ENCODE peak calls at places on chromosomes 11 and 22, in four cellular contexts. L is MM.1S, Z is upper lobe of left lung, X is hepatocyte. E is an unnamed sample.

GRCh38 chr11:107921997-107922396 is 6.3 kb upstream of the RAB39A start:
- DNase-seq in X (no peak), Z (no peak), L (no peak), E (no peak)

GRCh38 chr11:122453586-122453985 is 201.9 kb upstream of the UBASH3B start:
- DNase-seq in Z (no peak), X (no peak), L (no peak), E (no peak)

GRCh38 chr11:93648168-93648567 is 13.3 kb upstream of the CEP295 start:
- DNase-seq in L (no peak), Z (no peak), X (peak; percentile 47), E (peak; percentile 11)

GRCh38 chr11:96008161-96008560 is 84.3 kb upstream of the MTMR2 start:
- DNase-seq in X (no peak), Z (no peak), L (no peak), E (no peak)

GRCh38 chr11:119473901-119474681 is 51.1 kb upstream of the THY1 start:
- DNase-seq in Z (peak; percentile 14), X (no peak), L (no peak), E (no peak)

GRCh38 chr11:64089915-64090810 is 54.4 kb downstream of the FLRT1 start:
- DNase-seq in Z (no peak), X (no peak), L (no peak), E (no peak)

GRCh38 chr11:16611395-16612233 is 126.8 kb upstream of the C11orf58 start:
- DNase-seq in X (peak; percentile 62), L (no peak), Z (no peak), E (no peak)

GRCh38 chr11:125245299-125245698 is 80.7 kb downstream of the PKNOX2 start:
- DNase-seq in X (no peak), Z (no peak), L (no peak), E (no peak)

GRCh38 chr11:34261095-34261494 is 96.7 kb downstream of the ABTB2 start:
- DNase-seq in X (no peak), Z (no peak), L (no peak), E (no peak)

GRCh38 chr11:12224537-12224893 is 114.1 kb downstream of the MICAL2 start:
- DNase-seq in X (no peak), Z (peak; percentile 88), L (peak; percentile 90), E (peak; percentile 88)

GRCh38 chr11:4480577-4481539 is 1.6 kb upstream of the OR52K1 start:
- DNase-seq in X (no peak), Z (no peak), L (no peak), E (no peak)

GRCh38 chr11:111663820-111664219 is 61.6 kb downstream of the SIK2 start:
- DNase-seq in Z (peak; percentile 67), L (no peak), X (no peak), E (no peak)

GRCh38 chr11:100247701-100248100 is 439.4 kb upstream of the ARHGAP42 start:
- DNase-seq in X (no peak), L (no peak), Z (no peak), E (no peak)

GRCh38 chr22:29314074-29314473 is 1.4 kb downstream of the RASL10A start:
- DNase-seq in L (no peak), Z (no peak), X (no peak), E (no peak)

GRCh38 chr11:33912405-33913361 is 20.8 kb upstream of the LMO2 start:
- DNase-seq in L (no peak), X (peak; percentile 55), Z (no peak), E (peak; percentile 14)

GRCh38 chr11:130908770-130909625 is 7.3 kb downstream of the SNX19 start:
- DNase-seq in Z (no peak), L (no peak), X (peak; percentile 46), E (no peak)

GRCh38 chr11:24635588-24636290 is 138.9 kb downstream of the LUZP2 start:
- DNase-seq in Z (no peak), X (peak; percentile 7), L (no peak), E (no peak)

GRCh38 chr22:21731503-21731902 is 4.1 kb downstream of the YPEL1 start:
- DNase-seq in X (no peak), L (no peak), Z (no peak), E (no peak)

GRCh38 chr22:38350444-38351359 is 33.5 kb upstream of the CSNK1E start:
- DNase-seq in X (no peak), Z (no peak), L (no peak), E (no peak)

GRCh38 chr11:19027829-19028595 is 32.5 kb downstream of the MRGPRX2 start:
- DNase-seq in X (peak; percentile 11), Z (no peak), L (no peak), E (peak; percentile 56)

GRCh38 chr22:49848690-49849160 is 4.9 kb upstream of the ZBED4 start:
- DNase-seq in Z (no peak), X (no peak), L (no peak), E (no peak)

GRCh38 chr11:102521121-102521520 is 9.4 kb downstream of the MMP7 start:
- DNase-seq in L (no peak), X (no peak), Z (no peak), E (no peak)

GRCh38 chr11:8658210-8658968 is 24.1 kb downstream of the TRIM66 start:
- DNase-seq in L (no peak), X (no peak), Z (no peak), E (peak; percentile 42)

GRCh38 chr11:8685820-8686219 is 3.2 kb downstream of the RPL27A start:
- DNase-seq in Z (no peak), X (no peak), L (no peak), E (no peak)

GRCh38 chr11:131840542-131840941 is 470.1 kb downstream of the NTM start:
- DNase-seq in X (no peak), L (no peak), Z (no peak), E (no peak)

GRCh38 chr11:14789879-14790484 is 102.0 kb downstream of the CYP2R1 start:
- DNase-seq in L (peak; percentile 25), Z (no peak), X (no peak), E (no peak)

GRCh38 chr11:47904048-47904447 is 55.9 kb upstream of the NUP160 start:
- DNase-seq in X (no peak), Z (no peak), L (no peak), E (no peak)

GRCh38 chr11:72584933-72585597 is 89.2 kb downstream of the PDE2A start:
- DNase-seq in L (no peak), Z (no peak), X (no peak), E (no peak)

GRCh38 chr11:14244926-14245325 is 114.1 kb downstream of the RRAS2 start:
- DNase-seq in Z (no peak), L (no peak), X (no peak), E (no peak)

GRCh38 chr11:118792642-118793124 is 1.7 kb upstream of the DDX6 start:
- DNase-seq in Z (peak; percentile 89), L (peak; percentile 80), X (peak; percentile 88), E (peak; percentile 43)

GRCh38 chr11:82229346-82229745 is 504.3 kb downstream of the FAM181B start:
- DNase-seq in Z (no peak), X (peak; percentile 51), L (peak; percentile 39), E (peak; percentile 54)

GRCh38 chr11:17102447-17102846 is 25.0 kb upstream of the RPS13 start:
- DNase-seq in L (no peak), X (no peak), Z (no peak), E (no peak)

GRCh38 chr11:2180775-2181370 is 9.3 kb upstream of the TH start:
- DNase-seq in Z (no peak), X (no peak), L (no peak), E (no peak)

GRCh38 chr11:133531971-133532651 is at the start of gene OPCML:
- DNase-seq in L (no peak), X (peak; percentile 30), Z (no peak), E (no peak)

GRCh38 chr11:133526790-133527189 is 5.5 kb downstream of the OPCML start:
- DNase-seq in L (no peak), Z (no peak), X (no peak), E (no peak)

GRCh38 chr11:133531450-133531849 is 851 bp downstream of the OPCML start:
- DNase-seq in X (no peak), L (no peak), Z (no peak), E (no peak)

GRCh38 chr11:133530501-133530835 is 1.8 kb downstream of the OPCML start:
- DNase-seq in X (no peak), L (no peak), Z (no peak), E (no peak)

DNA sequence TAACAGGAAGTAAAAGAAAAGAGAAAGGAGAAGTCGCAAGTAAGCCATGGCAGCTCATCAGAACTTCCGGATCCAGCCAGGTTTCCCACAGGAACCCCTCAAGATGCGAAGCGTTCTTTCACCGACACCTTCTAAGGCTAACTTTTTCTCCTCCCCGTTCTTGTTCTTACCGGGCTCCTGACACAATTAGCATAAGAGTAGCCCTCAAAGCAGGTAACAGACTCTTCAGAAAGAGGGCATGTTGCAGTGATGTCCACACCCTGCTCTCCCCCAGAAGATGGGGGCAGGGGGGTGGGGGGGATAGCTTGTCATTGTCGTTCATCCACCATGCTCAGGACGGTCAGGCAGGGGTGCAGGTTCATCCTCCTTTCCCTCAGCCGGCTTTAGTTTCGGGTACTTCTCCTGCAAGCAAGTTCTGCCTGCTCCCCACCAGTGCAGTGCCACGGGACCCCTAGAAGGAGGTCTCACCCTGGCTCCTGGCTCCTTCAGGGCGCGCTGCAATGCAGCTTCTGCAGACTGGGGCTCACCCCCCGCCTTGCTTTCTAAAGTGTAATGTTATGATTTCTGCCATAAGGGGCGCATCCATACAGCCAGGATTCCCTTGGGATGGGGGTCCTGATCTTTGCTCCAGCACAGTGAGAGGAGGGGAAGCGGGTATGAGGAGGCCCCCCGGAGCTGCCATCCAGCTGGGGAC is 2.3 kb downstream of the OPCML start:
- DNase-seq in L (no peak), Z (no peak), X (no peak), E (no peak)
- H3K9me3 ChIP-seq in L (no peaks in the 10 kb centered on the region), Z (no peaks in the 10 kb centered on the region), X (no peaks in the 10 kb centered on the region), E (no peaks in the 10 kb centered on the region)

DNA sequence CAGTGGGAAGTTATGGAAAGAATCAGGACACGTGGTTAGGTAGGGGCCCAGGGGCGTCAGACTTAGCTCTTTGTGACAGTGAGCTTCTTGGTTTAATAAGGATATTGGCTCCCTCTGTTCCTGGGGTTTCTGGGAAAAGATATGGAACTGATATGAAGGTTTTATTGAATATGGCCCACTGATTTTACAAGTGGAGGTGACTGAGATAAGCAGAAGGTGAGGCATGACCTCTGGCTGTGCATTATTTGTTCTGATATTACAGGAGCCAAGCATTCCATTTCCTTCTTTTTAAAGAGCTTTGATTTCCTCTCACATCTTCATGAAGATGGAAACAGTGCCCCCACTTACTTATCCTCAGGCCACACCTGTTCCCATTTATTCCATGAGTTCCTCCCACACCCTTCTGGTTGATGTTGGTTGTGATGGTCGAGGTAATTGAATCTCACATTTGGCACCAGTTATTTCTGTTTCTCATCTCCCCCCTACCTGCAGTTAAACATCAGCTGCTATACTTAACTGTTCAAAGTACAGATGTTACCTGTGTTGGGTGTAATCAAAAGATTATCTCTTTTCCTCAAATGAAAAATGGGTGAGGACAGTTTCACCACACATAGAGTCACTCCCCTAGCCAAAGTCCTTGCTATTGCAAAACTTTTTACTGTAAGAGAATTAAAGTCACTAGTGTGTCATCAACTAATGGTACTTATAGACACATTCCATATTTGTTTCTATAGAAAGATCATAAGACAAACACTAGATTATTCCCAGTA is 1.8 kb downstream of the TMEM45B start:
- DNase-seq in X (peak; percentile 54), Z (no peak), L (no peak), E (no peak)
- H3K4me3 ChIP-seq in X (peak overlapping the region; percentile 16), Z (no peak overlapping the region), L (no peak overlapping the region), E (no peak overlapping the region)

DNA sequence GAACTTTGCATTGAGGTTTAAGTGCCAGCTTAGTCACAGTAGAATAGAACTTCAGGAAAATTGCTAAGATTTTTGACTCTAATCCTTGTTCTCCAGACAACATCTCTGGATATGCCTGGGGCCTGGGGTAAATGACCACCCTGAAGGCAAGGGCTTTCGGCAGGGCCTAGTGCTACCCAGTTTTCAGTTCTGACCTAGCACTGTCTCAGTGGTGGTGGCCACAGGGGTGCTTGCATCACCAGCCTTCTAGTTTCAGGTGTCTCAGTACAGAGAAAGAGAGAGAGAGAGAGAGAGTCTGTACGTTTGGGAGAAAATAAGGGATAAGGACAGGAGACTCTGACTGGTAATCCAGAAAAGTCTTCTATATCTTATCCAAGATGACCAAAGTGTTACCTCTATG is 890.5 kb downstream of the JRKL start:
- DNase-seq in L (no peak), Z (no peak), X (no peak), E (no peak)
- H3K9me3 ChIP-seq in L (no peaks in the 10 kb centered on the region), Z (no peaks in the 10 kb centered on the region), X (no peaks in the 10 kb centered on the region), E (no peaks in the 10 kb centered on the region)

GRCh38 chr22:45208993-45209838 is 31.5 kb downstream of the KIAA0930 start:
- DNase-seq in Z (no peak), L (no peak), X (no peak), E (no peak)
- H3K4me3 ChIP-seq in Z (no peak overlapping the region), L (no peak overlapping the region), X (no peak overlapping the region), E (no peak overlapping the region)

E was measured in SJCRH30.